ENCODE peak calls at places on chromosomes 11 and 22, in six cellular contexts. L, K, I, N, Y and T are unnamed samples. For H3K4me1, the result is how much of the 10 kb centered on the place peaks cover.

GRCh38 chr22:48226026-48227013 is 1463.9 kb downstream of the TBC1D22A start:
- DNase-seq in L (no peak), K (no peak), I (no peak), N (peak), Y (no peak), T (no peak)

GRCh38 chr11:84866922-84867321 is 760.2 kb downstream of the DLG2 start:
- DNase-seq in L (no peak), K (peak), I (no peak), N (no peak), Y (no peak), T (no peak)

GRCh38 chr11:57513911-57514537 is 1.5 kb downstream of the SLC43A1 start:
- DNase-seq in L (no peak), K (peak), I (peak), N (peak), Y (peak), T (peak)

GRCh38 chr11:33670250-33671011 is 30.2 kb downstream of the C11orf91 start:
- DNase-seq in L (no peak), K (peak), I (no peak), N (no peak), Y (no peak), T (no peak)

GRCh38 chr11:106288057-106288456 is 210.6 kb downstream of the AASDHPPT start:
- DNase-seq in L (no peak), K (peak), I (no peak), N (no peak), Y (no peak), T (no peak)

GRCh38 chr11:46315033-46315738 is 32.1 kb upstream of the DGKZ start:
- DNase-seq in L (no peak), K (peak), I (peak), N (peak), Y (peak), T (peak)

GRCh38 chr11:128517457-128518230 is 69.7 kb downstream of the ETS1 start:
- DNase-seq in L (no peak), K (peak), I (no peak), N (no peak), Y (no peak), T (no peak)

GRCh38 chr11:130358398-130358797 is 43.7 kb upstream of the ZBTB44 start:
- DNase-seq in L (no peak), K (no peak), I (no peak), N (no peak), Y (no peak), T (no peak)

GRCh38 chr11:26297179-26297970 is 34.6 kb upstream of the ANO3 start:
- DNase-seq in L (no peak), K (peak), I (peak), N (no peak), Y (peak), T (peak)

GRCh38 chr22:28129319-28129962 is 210.4 kb upstream of the PITPNB start:
- DNase-seq in L (no peak), K (peak), I (no peak), N (no peak), Y (no peak), T (no peak)

GRCh38 chr22:39979458-39979857 is 15.3 kb upstream of the FAM83F start:
- DNase-seq in L (no peak), K (no peak), I (no peak), N (no peak), Y (no peak), T (no peak)

GRCh38 chr11:65429069-65429681 is 6.6 kb downstream of the NEAT1 start:
- DNase-seq in L (no peak), K (peak), I (peak), N (no peak), Y (peak), T (no peak)
- H3K4me1 ChIP-seq in L (half or more), K (under half), I (under half), N (half or more), Y (under half), T (half or more)

GRCh38 chr11:108593910-108594434 is 404 bp upstream of the EXPH5 start:
- DNase-seq in L (no peak), K (no peak), I (no peak), N (no peak), Y (no peak), T (peak)
- H3K4me3 ChIP-seq in L (peak), K (peak), I (peak), N (peak), Y (peak), T (peak)

GRCh38 chr22:35970601-35971417 is 57.8 kb downstream of the RBFOX2 start:
- DNase-seq in L (no peak), K (peak), I (no peak), N (no peak), Y (no peak), T (no peak)
- H3K4me1 ChIP-seq in L (under half), K (under half), I (under half), N (under half), Y (under half), T (under half)

GRCh38 chr11:121721448-121721847 is 268.7 kb upstream of the SORL1-AS1 start:
- DNase-seq in L (no peak), K (no peak), I (no peak), N (no peak), Y (no peak), T (no peak)

GRCh38 chr11:121727942-121728341 is 275.2 kb upstream of the SORL1-AS1 start:
- DNase-seq in L (no peak), K (no peak), I (no peak), N (no peak), Y (no peak), T (no peak)

GRCh38 chr11:121721961-121722360 is 269.2 kb upstream of the SORL1-AS1 start:
- DNase-seq in L (no peak), K (no peak), I (no peak), N (no peak), Y (no peak), T (no peak)

GRCh38 chr11:121723261-121723741 is 270.5 kb upstream of the SORL1-AS1 start:
- DNase-seq in L (no peak), K (no peak), I (peak), N (no peak), Y (no peak), T (no peak)

DNA sequence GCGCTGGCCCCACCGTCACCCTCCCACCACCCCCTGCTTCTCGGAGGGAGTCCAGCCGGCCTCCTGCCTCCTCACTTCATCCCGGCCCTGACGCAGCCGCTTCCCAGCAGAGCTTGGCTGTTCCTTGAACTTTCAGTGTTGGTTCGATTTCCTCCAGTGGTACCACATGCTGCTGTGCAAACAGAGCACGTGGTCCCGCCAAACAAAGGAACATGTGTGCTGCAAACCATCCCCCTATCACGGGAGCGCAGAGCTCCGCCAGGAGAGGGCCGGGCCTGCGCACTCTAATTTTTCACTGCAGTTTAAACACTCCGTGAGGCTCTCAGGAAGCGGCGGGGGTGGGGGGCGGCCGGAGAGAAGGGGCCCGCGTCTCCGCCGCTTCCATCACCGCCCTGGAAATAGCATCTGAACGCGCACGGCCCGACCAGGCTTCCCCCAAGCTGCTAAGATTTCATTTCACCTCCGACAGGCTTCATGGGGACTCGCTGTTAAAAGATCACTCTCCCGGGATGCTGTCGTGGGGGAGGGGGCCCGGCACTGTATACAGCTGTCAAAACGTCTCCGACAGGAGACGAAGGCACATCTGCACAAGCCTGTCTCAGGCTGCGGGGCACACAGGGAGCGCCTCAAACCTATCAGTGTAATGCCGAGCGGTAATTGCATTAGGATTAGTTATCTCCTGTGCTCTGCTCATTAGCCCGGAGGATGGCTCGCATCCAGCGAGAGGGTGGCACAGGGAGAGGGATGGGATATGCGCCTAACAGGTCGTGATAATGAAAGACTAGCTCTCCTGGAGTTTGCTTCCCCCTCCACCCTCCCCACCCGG is 269.9 kb upstream of the SORL1-AS1 start:
- DNase-seq in L (peak), K (peak), I (peak), N (no peak), Y (peak), T (no peak)
- H3K4me3 ChIP-seq in L (peak), K (peak), I (peak), N (peak), Y (no peak), T (no peak)

DNA sequence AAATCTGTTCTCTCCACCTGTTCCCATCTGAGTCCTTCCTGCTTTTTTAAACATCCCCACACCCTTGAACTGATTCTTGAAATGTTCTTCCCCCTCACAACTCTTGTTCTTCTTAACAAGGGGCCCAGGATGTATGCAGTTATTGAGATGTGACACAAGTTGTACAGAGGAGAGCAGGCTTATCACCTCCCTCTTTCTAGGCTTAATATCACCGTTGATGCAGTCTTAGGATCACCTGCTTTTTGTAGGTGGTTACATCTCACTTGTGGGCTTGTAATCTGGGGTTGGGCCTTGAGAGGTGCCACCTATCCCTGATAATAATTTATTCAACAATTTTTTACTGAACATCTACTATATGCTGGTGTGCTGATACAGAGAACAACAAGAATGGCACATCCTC is 6.2 kb downstream of the CRYBB3 start:
- DNase-seq in L (no peak), K (no peak), I (no peak), N (no peak), Y (no peak), T (no peak)
- H3K4me1 ChIP-seq in L (under half), K (under half), I (under half), N (under half), Y (under half), T (under half)

GRCh38 chr11:65786786-65787636 is at the start of gene OVOL1:
- DNase-seq in L (no peak), K (peak), I (peak), N (peak), Y (peak), T (no peak)
- H3K4me3 ChIP-seq in L (peak), K (peak), I (peak), N (peak), Y (peak), T (peak)

GRCh38 chr11:77130763-77131513 is 2.9 kb downstream of the MYO7A start:
- DNase-seq in L (no peak), K (no peak), I (peak), N (no peak), Y (no peak), T (no peak)

GRCh38 chr11:77131560-77131959 is 3.5 kb downstream of the MYO7A start:
- DNase-seq in L (no peak), K (no peak), I (no peak), N (no peak), Y (no peak), T (no peak)

GRCh38 chr11:77127969-77128691 is at the start of gene MYO7A:
- DNase-seq in L (no peak), K (no peak), I (peak), N (no peak), Y (peak), T (peak)

GRCh38 chr11:77129069-77129840 is 1.2 kb downstream of the MYO7A start:
- DNase-seq in L (no peak), K (no peak), I (no peak), N (no peak), Y (no peak), T (no peak)

GRCh38 chr11:77129841-77130756 is 2.1 kb downstream of the MYO7A start:
- DNase-seq in L (no peak), K (no peak), I (no peak), N (no peak), Y (no peak), T (no peak)
- H3K4me1 ChIP-seq in L (under half), K (under half), I (under half), N (under half), Y (under half), T (under half)